ENCODE peak calls at places on chromosomes 4 and X, in ten cellular contexts. One of them, this sample, is unnamed.

GRCh38 chrX:1397441-1397840 is 5.5 kb upstream of the SLC25A6 start:
- DNase-seq in stimulated activated CD4-positive, alpha-beta T cell treated with anti-CD3 and anti-CD28 coated beads, Interleukin-1b, Interleukin-23, amount 100 ng/mL, for 48 hours: no peak
- DNase-seq in ovary: peak; percentile 23
- DNase-seq in stromal cell of bone marrow: no peak
- DNase-seq in T-cell: no peak
- DNase-seq in CD8-positive, alpha-beta memory T cell: no peak
- DNase-seq in NCI-H2171 treated with DMSO at 0.1 percent for 48 hours: no peak
- DNase-seq in stimulated activated CD8-positive, alpha-beta memory T cell treated with anti-CD3 and anti-CD28 coated beads, Interleukin-15, amount 100 ng/mL, for 24 hours: no peak
- DNase-seq in lower leg skin: no peak
- DNase-seq in thoracic aorta: no peak
- DNase-seq in this sample: no peak

GRCh38 chrX:29662759-29663503 is 552.4 kb upstream of the MAGEB2 start:
- DNase-seq in stimulated activated CD4-positive, alpha-beta T cell treated with anti-CD3 and anti-CD28 coated beads, Interleukin-1b, Interleukin-23, amount 100 ng/mL, for 48 hours: no peak
- DNase-seq in ovary: no peak
- DNase-seq in stromal cell of bone marrow: peak; percentile 68
- DNase-seq in T-cell: no peak
- DNase-seq in CD8-positive, alpha-beta memory T cell: no peak
- DNase-seq in NCI-H2171 treated with DMSO at 0.1 percent for 48 hours: no peak
- DNase-seq in stimulated activated CD8-positive, alpha-beta memory T cell treated with anti-CD3 and anti-CD28 coated beads, Interleukin-15, amount 100 ng/mL, for 24 hours: no peak
- DNase-seq in lower leg skin: no peak
- DNase-seq in thoracic aorta: peak; percentile 3
- DNase-seq in this sample: no peak

GRCh38 chr4:56791316-56791715 is 30.2 kb downstream of the SPINK2 start:
- DNase-seq in stimulated activated CD4-positive, alpha-beta T cell treated with anti-CD3 and anti-CD28 coated beads, Interleukin-1b, Interleukin-23, amount 100 ng/mL, for 48 hours: no peak
- DNase-seq in ovary: no peak
- DNase-seq in stromal cell of bone marrow: no peak
- DNase-seq in T-cell: no peak
- DNase-seq in CD8-positive, alpha-beta memory T cell: no peak
- DNase-seq in NCI-H2171 treated with DMSO at 0.1 percent for 48 hours: no peak
- DNase-seq in stimulated activated CD8-positive, alpha-beta memory T cell treated with anti-CD3 and anti-CD28 coated beads, Interleukin-15, amount 100 ng/mL, for 24 hours: no peak
- DNase-seq in lower leg skin: no peak
- DNase-seq in thoracic aorta: no peak
- DNase-seq in this sample: no peak

GRCh38 chr4:106569151-106570029 is 200.8 kb upstream of the GIMD1 start:
- DNase-seq in stimulated activated CD4-positive, alpha-beta T cell treated with anti-CD3 and anti-CD28 coated beads, Interleukin-1b, Interleukin-23, amount 100 ng/mL, for 48 hours: no peak
- DNase-seq in ovary: no peak
- DNase-seq in stromal cell of bone marrow: no peak
- DNase-seq in T-cell: no peak
- DNase-seq in CD8-positive, alpha-beta memory T cell: no peak
- DNase-seq in NCI-H2171 treated with DMSO at 0.1 percent for 48 hours: no peak
- DNase-seq in stimulated activated CD8-positive, alpha-beta memory T cell treated with anti-CD3 and anti-CD28 coated beads, Interleukin-15, amount 100 ng/mL, for 24 hours: no peak
- DNase-seq in lower leg skin: peak; percentile 74
- DNase-seq in thoracic aorta: no peak
- DNase-seq in this sample: no peak

GRCh38 chr4:94897023-94897422 is 139.3 kb downstream of the BMPR1B start:
- DNase-seq in stimulated activated CD4-positive, alpha-beta T cell treated with anti-CD3 and anti-CD28 coated beads, Interleukin-1b, Interleukin-23, amount 100 ng/mL, for 48 hours: no peak
- DNase-seq in ovary: no peak
- DNase-seq in stromal cell of bone marrow: no peak
- DNase-seq in T-cell: no peak
- DNase-seq in CD8-positive, alpha-beta memory T cell: no peak
- DNase-seq in NCI-H2171 treated with DMSO at 0.1 percent for 48 hours: no peak
- DNase-seq in stimulated activated CD8-positive, alpha-beta memory T cell treated with anti-CD3 and anti-CD28 coated beads, Interleukin-15, amount 100 ng/mL, for 24 hours: no peak
- DNase-seq in lower leg skin: no peak
- DNase-seq in thoracic aorta: no peak
- DNase-seq in this sample: no peak

GRCh38 chr4:90842960-90843359 is 715.8 kb downstream of the CCSER1 start:
- DNase-seq in stimulated activated CD4-positive, alpha-beta T cell treated with anti-CD3 and anti-CD28 coated beads, Interleukin-1b, Interleukin-23, amount 100 ng/mL, for 48 hours: no peak
- DNase-seq in ovary: no peak
- DNase-seq in stromal cell of bone marrow: no peak
- DNase-seq in T-cell: no peak
- DNase-seq in CD8-positive, alpha-beta memory T cell: no peak
- DNase-seq in NCI-H2171 treated with DMSO at 0.1 percent for 48 hours: no peak
- DNase-seq in stimulated activated CD8-positive, alpha-beta memory T cell treated with anti-CD3 and anti-CD28 coated beads, Interleukin-15, amount 100 ng/mL, for 24 hours: no peak
- DNase-seq in lower leg skin: no peak
- DNase-seq in thoracic aorta: no peak
- DNase-seq in this sample: no peak

GRCh38 chr4:109576462-109576861 is 16.4 kb downstream of the MCUB start:
- DNase-seq in stimulated activated CD4-positive, alpha-beta T cell treated with anti-CD3 and anti-CD28 coated beads, Interleukin-1b, Interleukin-23, amount 100 ng/mL, for 48 hours: no peak
- DNase-seq in ovary: no peak
- DNase-seq in stromal cell of bone marrow: no peak
- DNase-seq in T-cell: no peak
- DNase-seq in CD8-positive, alpha-beta memory T cell: no peak
- DNase-seq in NCI-H2171 treated with DMSO at 0.1 percent for 48 hours: peak; percentile 38
- DNase-seq in stimulated activated CD8-positive, alpha-beta memory T cell treated with anti-CD3 and anti-CD28 coated beads, Interleukin-15, amount 100 ng/mL, for 24 hours: no peak
- DNase-seq in lower leg skin: no peak
- DNase-seq in thoracic aorta: no peak
- DNase-seq in this sample: no peak

GRCh38 chr4:152747444-152747843 is 32.1 kb downstream of the TIGD4 start:
- DNase-seq in stimulated activated CD4-positive, alpha-beta T cell treated with anti-CD3 and anti-CD28 coated beads, Interleukin-1b, Interleukin-23, amount 100 ng/mL, for 48 hours: no peak
- DNase-seq in ovary: no peak
- DNase-seq in stromal cell of bone marrow: no peak
- DNase-seq in T-cell: no peak
- DNase-seq in CD8-positive, alpha-beta memory T cell: no peak
- DNase-seq in NCI-H2171 treated with DMSO at 0.1 percent for 48 hours: no peak
- DNase-seq in stimulated activated CD8-positive, alpha-beta memory T cell treated with anti-CD3 and anti-CD28 coated beads, Interleukin-15, amount 100 ng/mL, for 24 hours: no peak
- DNase-seq in lower leg skin: no peak
- DNase-seq in thoracic aorta: no peak
- DNase-seq in this sample: no peak

GRCh38 chr4:164440196-164440595 is 313.7 kb upstream of the SMIM31 start:
- DNase-seq in stimulated activated CD4-positive, alpha-beta T cell treated with anti-CD3 and anti-CD28 coated beads, Interleukin-1b, Interleukin-23, amount 100 ng/mL, for 48 hours: no peak
- DNase-seq in ovary: no peak
- DNase-seq in stromal cell of bone marrow: peak; percentile 71
- DNase-seq in T-cell: no peak
- DNase-seq in CD8-positive, alpha-beta memory T cell: no peak
- DNase-seq in NCI-H2171 treated with DMSO at 0.1 percent for 48 hours: no peak
- DNase-seq in stimulated activated CD8-positive, alpha-beta memory T cell treated with anti-CD3 and anti-CD28 coated beads, Interleukin-15, amount 100 ng/mL, for 24 hours: no peak
- DNase-seq in lower leg skin: no peak
- DNase-seq in thoracic aorta: no peak
- DNase-seq in this sample: no peak

GRCh38 chr4:3802571-3803474 is 36.6 kb downstream of the ADRA2C start:
- DNase-seq in stimulated activated CD4-positive, alpha-beta T cell treated with anti-CD3 and anti-CD28 coated beads, Interleukin-1b, Interleukin-23, amount 100 ng/mL, for 48 hours: no peak
- DNase-seq in ovary: no peak
- DNase-seq in stromal cell of bone marrow: no peak
- DNase-seq in T-cell: no peak
- DNase-seq in CD8-positive, alpha-beta memory T cell: no peak
- DNase-seq in NCI-H2171 treated with DMSO at 0.1 percent for 48 hours: no peak
- DNase-seq in stimulated activated CD8-positive, alpha-beta memory T cell treated with anti-CD3 and anti-CD28 coated beads, Interleukin-15, amount 100 ng/mL, for 24 hours: no peak
- DNase-seq in lower leg skin: no peak
- DNase-seq in thoracic aorta: no peak
- DNase-seq in this sample: no peak

GRCh38 chr4:130722370-130722769 is 1626.4 kb downstream of the C4orf33 start:
- DNase-seq in stimulated activated CD4-positive, alpha-beta T cell treated with anti-CD3 and anti-CD28 coated beads, Interleukin-1b, Interleukin-23, amount 100 ng/mL, for 48 hours: no peak
- DNase-seq in ovary: no peak
- DNase-seq in stromal cell of bone marrow: no peak
- DNase-seq in T-cell: no peak
- DNase-seq in CD8-positive, alpha-beta memory T cell: no peak
- DNase-seq in NCI-H2171 treated with DMSO at 0.1 percent for 48 hours: no peak
- DNase-seq in stimulated activated CD8-positive, alpha-beta memory T cell treated with anti-CD3 and anti-CD28 coated beads, Interleukin-15, amount 100 ng/mL, for 24 hours: no peak
- DNase-seq in lower leg skin: no peak
- DNase-seq in thoracic aorta: no peak
- DNase-seq in this sample: no peak

GRCh38 chr4:100843897-100844296 is 326.1 kb upstream of the EMCN start:
- DNase-seq in stimulated activated CD4-positive, alpha-beta T cell treated with anti-CD3 and anti-CD28 coated beads, Interleukin-1b, Interleukin-23, amount 100 ng/mL, for 48 hours: no peak
- DNase-seq in ovary: no peak
- DNase-seq in stromal cell of bone marrow: no peak
- DNase-seq in T-cell: no peak
- DNase-seq in CD8-positive, alpha-beta memory T cell: no peak
- DNase-seq in NCI-H2171 treated with DMSO at 0.1 percent for 48 hours: no peak
- DNase-seq in stimulated activated CD8-positive, alpha-beta memory T cell treated with anti-CD3 and anti-CD28 coated beads, Interleukin-15, amount 100 ng/mL, for 24 hours: no peak
- DNase-seq in lower leg skin: no peak
- DNase-seq in thoracic aorta: no peak
- DNase-seq in this sample: no peak

GRCh38 chr4:1330761-1331590 is 16.0 kb upstream of the UVSSA start:
- DNase-seq in stimulated activated CD4-positive, alpha-beta T cell treated with anti-CD3 and anti-CD28 coated beads, Interleukin-1b, Interleukin-23, amount 100 ng/mL, for 48 hours: peak; percentile 69
- DNase-seq in ovary: no peak
- DNase-seq in stromal cell of bone marrow: no peak
- DNase-seq in T-cell: peak; percentile 48
- DNase-seq in CD8-positive, alpha-beta memory T cell: peak; percentile 88
- DNase-seq in NCI-H2171 treated with DMSO at 0.1 percent for 48 hours: no peak
- DNase-seq in stimulated activated CD8-positive, alpha-beta memory T cell treated with anti-CD3 and anti-CD28 coated beads, Interleukin-15, amount 100 ng/mL, for 24 hours: no peak
- DNase-seq in lower leg skin: no peak
- DNase-seq in thoracic aorta: no peak
- DNase-seq in this sample: no peak

GRCh38 chr4:8215001-8215427 is 15.9 kb downstream of the SH3TC1 start:
- DNase-seq in stimulated activated CD4-positive, alpha-beta T cell treated with anti-CD3 and anti-CD28 coated beads, Interleukin-1b, Interleukin-23, amount 100 ng/mL, for 48 hours: no peak
- DNase-seq in ovary: no peak
- DNase-seq in stromal cell of bone marrow: peak; percentile 38
- DNase-seq in T-cell: no peak
- DNase-seq in CD8-positive, alpha-beta memory T cell: no peak
- DNase-seq in NCI-H2171 treated with DMSO at 0.1 percent for 48 hours: peak; percentile 59
- DNase-seq in stimulated activated CD8-positive, alpha-beta memory T cell treated with anti-CD3 and anti-CD28 coated beads, Interleukin-15, amount 100 ng/mL, for 24 hours: no peak
- DNase-seq in lower leg skin: no peak
- DNase-seq in thoracic aorta: no peak
- DNase-seq in this sample: no peak

GRCh38 chr4:80498725-80499124 is 163.2 kb downstream of the CFAP299 start:
- DNase-seq in stimulated activated CD4-positive, alpha-beta T cell treated with anti-CD3 and anti-CD28 coated beads, Interleukin-1b, Interleukin-23, amount 100 ng/mL, for 48 hours: no peak
- DNase-seq in ovary: no peak
- DNase-seq in stromal cell of bone marrow: no peak
- DNase-seq in T-cell: no peak
- DNase-seq in CD8-positive, alpha-beta memory T cell: no peak
- DNase-seq in NCI-H2171 treated with DMSO at 0.1 percent for 48 hours: no peak
- DNase-seq in stimulated activated CD8-positive, alpha-beta memory T cell treated with anti-CD3 and anti-CD28 coated beads, Interleukin-15, amount 100 ng/mL, for 24 hours: no peak
- DNase-seq in lower leg skin: no peak
- DNase-seq in thoracic aorta: no peak
- DNase-seq in this sample: no peak

GRCh38 chr4:26204249-26204825 is 116.5 kb upstream of the RBPJ start:
- DNase-seq in stimulated activated CD4-positive, alpha-beta T cell treated with anti-CD3 and anti-CD28 coated beads, Interleukin-1b, Interleukin-23, amount 100 ng/mL, for 48 hours: no peak
- DNase-seq in ovary: no peak
- DNase-seq in stromal cell of bone marrow: no peak
- DNase-seq in T-cell: no peak
- DNase-seq in CD8-positive, alpha-beta memory T cell: peak; percentile 42
- DNase-seq in NCI-H2171 treated with DMSO at 0.1 percent for 48 hours: no peak
- DNase-seq in stimulated activated CD8-positive, alpha-beta memory T cell treated with anti-CD3 and anti-CD28 coated beads, Interleukin-15, amount 100 ng/mL, for 24 hours: no peak
- DNase-seq in lower leg skin: no peak
- DNase-seq in thoracic aorta: no peak
- DNase-seq in this sample: no peak

GRCh38 chrX:110741213-110741796 is 54.3 kb downstream of the CHRDL1 start:
- DNase-seq in stimulated activated CD4-positive, alpha-beta T cell treated with anti-CD3 and anti-CD28 coated beads, Interleukin-1b, Interleukin-23, amount 100 ng/mL, for 48 hours: no peak
- DNase-seq in ovary: no peak
- DNase-seq in stromal cell of bone marrow: peak; percentile 62
- DNase-seq in T-cell: no peak
- DNase-seq in CD8-positive, alpha-beta memory T cell: no peak
- DNase-seq in NCI-H2171 treated with DMSO at 0.1 percent for 48 hours: no peak
- DNase-seq in stimulated activated CD8-positive, alpha-beta memory T cell treated with anti-CD3 and anti-CD28 coated beads, Interleukin-15, amount 100 ng/mL, for 24 hours: no peak
- DNase-seq in lower leg skin: no peak
- DNase-seq in thoracic aorta: no peak
- DNase-seq in this sample: no peak

GRCh38 chrX:10199212-10199611 is 42.4 kb downstream of the CLCN4 start:
- DNase-seq in stimulated activated CD4-positive, alpha-beta T cell treated with anti-CD3 and anti-CD28 coated beads, Interleukin-1b, Interleukin-23, amount 100 ng/mL, for 48 hours: no peak
- DNase-seq in ovary: no peak
- DNase-seq in stromal cell of bone marrow: no peak
- DNase-seq in T-cell: peak; percentile 4
- DNase-seq in CD8-positive, alpha-beta memory T cell: no peak
- DNase-seq in NCI-H2171 treated with DMSO at 0.1 percent for 48 hours: no peak
- DNase-seq in stimulated activated CD8-positive, alpha-beta memory T cell treated with anti-CD3 and anti-CD28 coated beads, Interleukin-15, amount 100 ng/mL, for 24 hours: no peak
- DNase-seq in lower leg skin: no peak
- DNase-seq in thoracic aorta: no peak
- DNase-seq in this sample: no peak

GRCh38 chr4:80265571-80266266 is 745 bp upstream of the FGF5 start:
- DNase-seq in stimulated activated CD4-positive, alpha-beta T cell treated with anti-CD3 and anti-CD28 coated beads, Interleukin-1b, Interleukin-23, amount 100 ng/mL, for 48 hours: no peak
- DNase-seq in ovary: no peak
- DNase-seq in stromal cell of bone marrow: peak; percentile 85
- DNase-seq in T-cell: no peak
- DNase-seq in CD8-positive, alpha-beta memory T cell: no peak
- DNase-seq in NCI-H2171 treated with DMSO at 0.1 percent for 48 hours: peak; percentile 19
- DNase-seq in stimulated activated CD8-positive, alpha-beta memory T cell treated with anti-CD3 and anti-CD28 coated beads, Interleukin-15, amount 100 ng/mL, for 24 hours: no peak
- DNase-seq in lower leg skin: no peak
- DNase-seq in thoracic aorta: no peak
- DNase-seq in this sample: no peak